ENCODE peak calls at places on chromosomes 5 and 9, in eight cellular contexts. One of them, this sample, is unnamed.

GRCh38 chr5:32390819-32391591 is 53.5 kb downstream of the ZFR start:
- DNase-seq in hepatic stellate cell: peak
- DNase-seq in stimulated activated CD8-positive, alpha-beta memory T cell treated with anti-CD3 and anti-CD28 coated beads, Interleukin-4, amount 100 ng/mL, for 1 hour: no peak
- DNase-seq in GM18507: no peak
- DNase-seq in osteocyte: no peak
- DNase-seq in iPS-NIHi11: no peak
- DNase-seq in testis: no peak
- DNase-seq in activated naive CD4-positive, alpha-beta T cell treated with anti-CD3 and anti-CD28 coated beads, Interleukin-2, amount 50 U/mL, for 72 hours: no peak
- DNase-seq in this sample: no peak

GRCh38 chr5:151020304-151021031 is at the start of gene GPX3:
- DNase-seq in iPS-NIHi11: peak
- DNase-seq in osteocyte: peak
- DNase-seq in testis: peak
- DNase-seq in stimulated activated CD8-positive, alpha-beta memory T cell treated with anti-CD3 and anti-CD28 coated beads, Interleukin-4, amount 100 ng/mL, for 1 hour: no peak
- DNase-seq in hepatic stellate cell: peak
- DNase-seq in activated naive CD4-positive, alpha-beta T cell treated with anti-CD3 and anti-CD28 coated beads, Interleukin-2, amount 50 U/mL, for 72 hours: no peak
- DNase-seq in GM18507: peak
- DNase-seq in this sample: peak

GRCh38 chr9:26159575-26160392 is 481.5 kb upstream of the TUSC1 start:
- DNase-seq in hepatic stellate cell: no peak
- DNase-seq in stimulated activated CD8-positive, alpha-beta memory T cell treated with anti-CD3 and anti-CD28 coated beads, Interleukin-4, amount 100 ng/mL, for 1 hour: no peak
- DNase-seq in activated naive CD4-positive, alpha-beta T cell treated with anti-CD3 and anti-CD28 coated beads, Interleukin-2, amount 50 U/mL, for 72 hours: no peak
- DNase-seq in iPS-NIHi11: no peak
- DNase-seq in GM18507: no peak
- DNase-seq in testis: no peak
- DNase-seq in osteocyte: no peak
- DNase-seq in this sample: no peak

GRCh38 chr5:87022415-87022814 is 245.3 kb upstream of the RASA1 start:
- DNase-seq in hepatic stellate cell: no peak
- DNase-seq in stimulated activated CD8-positive, alpha-beta memory T cell treated with anti-CD3 and anti-CD28 coated beads, Interleukin-4, amount 100 ng/mL, for 1 hour: no peak
- DNase-seq in GM18507: no peak
- DNase-seq in testis: no peak
- DNase-seq in osteocyte: no peak
- DNase-seq in iPS-NIHi11: no peak
- DNase-seq in activated naive CD4-positive, alpha-beta T cell treated with anti-CD3 and anti-CD28 coated beads, Interleukin-2, amount 50 U/mL, for 72 hours: no peak
- DNase-seq in this sample: no peak

GRCh38 chr5:34674226-34674625 is 18.1 kb downstream of the RAI14 start:
- DNase-seq in activated naive CD4-positive, alpha-beta T cell treated with anti-CD3 and anti-CD28 coated beads, Interleukin-2, amount 50 U/mL, for 72 hours: no peak
- DNase-seq in osteocyte: no peak
- DNase-seq in iPS-NIHi11: no peak
- DNase-seq in stimulated activated CD8-positive, alpha-beta memory T cell treated with anti-CD3 and anti-CD28 coated beads, Interleukin-4, amount 100 ng/mL, for 1 hour: no peak
- DNase-seq in GM18507: no peak
- DNase-seq in testis: no peak
- DNase-seq in hepatic stellate cell: peak
- DNase-seq in this sample: no peak

GRCh38 chr5:3181641-3182040 is 414.0 kb upstream of the IRX1 start:
- DNase-seq in osteocyte: no peak
- DNase-seq in activated naive CD4-positive, alpha-beta T cell treated with anti-CD3 and anti-CD28 coated beads, Interleukin-2, amount 50 U/mL, for 72 hours: no peak
- DNase-seq in stimulated activated CD8-positive, alpha-beta memory T cell treated with anti-CD3 and anti-CD28 coated beads, Interleukin-4, amount 100 ng/mL, for 1 hour: no peak
- DNase-seq in GM18507: no peak
- DNase-seq in hepatic stellate cell: no peak
- DNase-seq in iPS-NIHi11: no peak
- DNase-seq in testis: no peak
- DNase-seq in this sample: no peak

GRCh38 chr5:55636711-55637110 is 75.4 kb downstream of the SLC38A9 start:
- DNase-seq in stimulated activated CD8-positive, alpha-beta memory T cell treated with anti-CD3 and anti-CD28 coated beads, Interleukin-4, amount 100 ng/mL, for 1 hour: no peak
- DNase-seq in osteocyte: no peak
- DNase-seq in GM18507: no peak
- DNase-seq in testis: no peak
- DNase-seq in activated naive CD4-positive, alpha-beta T cell treated with anti-CD3 and anti-CD28 coated beads, Interleukin-2, amount 50 U/mL, for 72 hours: no peak
- DNase-seq in iPS-NIHi11: peak
- DNase-seq in hepatic stellate cell: no peak
- DNase-seq in this sample: no peak

GRCh38 chr5:57304931-57305330 is 131.1 kb downstream of the GPBP1 start:
- DNase-seq in testis: no peak
- DNase-seq in activated naive CD4-positive, alpha-beta T cell treated with anti-CD3 and anti-CD28 coated beads, Interleukin-2, amount 50 U/mL, for 72 hours: no peak
- DNase-seq in iPS-NIHi11: no peak
- DNase-seq in GM18507: no peak
- DNase-seq in osteocyte: no peak
- DNase-seq in stimulated activated CD8-positive, alpha-beta memory T cell treated with anti-CD3 and anti-CD28 coated beads, Interleukin-4, amount 100 ng/mL, for 1 hour: no peak
- DNase-seq in hepatic stellate cell: no peak
- DNase-seq in this sample: no peak

GRCh38 chr9:137814436-137814835 is 63.1 kb upstream of the CACNA1B start:
- DNase-seq in osteocyte: no peak
- DNase-seq in iPS-NIHi11: no peak
- DNase-seq in stimulated activated CD8-positive, alpha-beta memory T cell treated with anti-CD3 and anti-CD28 coated beads, Interleukin-4, amount 100 ng/mL, for 1 hour: no peak
- DNase-seq in activated naive CD4-positive, alpha-beta T cell treated with anti-CD3 and anti-CD28 coated beads, Interleukin-2, amount 50 U/mL, for 72 hours: no peak
- DNase-seq in hepatic stellate cell: no peak
- DNase-seq in GM18507: no peak
- DNase-seq in testis: no peak
- DNase-seq in this sample: no peak

GRCh38 chr9:111108946-111109345 is 70.7 kb upstream of the LPAR1 start:
- DNase-seq in stimulated activated CD8-positive, alpha-beta memory T cell treated with anti-CD3 and anti-CD28 coated beads, Interleukin-4, amount 100 ng/mL, for 1 hour: no peak
- DNase-seq in iPS-NIHi11: no peak
- DNase-seq in GM18507: no peak
- DNase-seq in osteocyte: no peak
- DNase-seq in hepatic stellate cell: peak
- DNase-seq in testis: no peak
- DNase-seq in activated naive CD4-positive, alpha-beta T cell treated with anti-CD3 and anti-CD28 coated beads, Interleukin-2, amount 50 U/mL, for 72 hours: no peak
- DNase-seq in this sample: no peak

GRCh38 chr5:180704362-180704761 is 35.5 kb downstream of the OR2Y1 start:
- DNase-seq in hepatic stellate cell: no peak
- DNase-seq in testis: no peak
- DNase-seq in activated naive CD4-positive, alpha-beta T cell treated with anti-CD3 and anti-CD28 coated beads, Interleukin-2, amount 50 U/mL, for 72 hours: no peak
- DNase-seq in GM18507: no peak
- DNase-seq in stimulated activated CD8-positive, alpha-beta memory T cell treated with anti-CD3 and anti-CD28 coated beads, Interleukin-4, amount 100 ng/mL, for 1 hour: no peak
- DNase-seq in osteocyte: no peak
- DNase-seq in iPS-NIHi11: no peak
- DNase-seq in this sample: no peak

GRCh38 chr5:123344819-123345426 is 78.3 kb downstream of the CEP120 start:
- DNase-seq in activated naive CD4-positive, alpha-beta T cell treated with anti-CD3 and anti-CD28 coated beads, Interleukin-2, amount 50 U/mL, for 72 hours: no peak
- DNase-seq in hepatic stellate cell: peak
- DNase-seq in testis: peak
- DNase-seq in GM18507: no peak
- DNase-seq in osteocyte: no peak
- DNase-seq in iPS-NIHi11: peak
- DNase-seq in stimulated activated CD8-positive, alpha-beta memory T cell treated with anti-CD3 and anti-CD28 coated beads, Interleukin-4, amount 100 ng/mL, for 1 hour: no peak
- DNase-seq in this sample: peak

GRCh38 chr5:62283856-62284255 is 22.1 kb upstream of the KIF2A start:
- DNase-seq in hepatic stellate cell: no peak
- DNase-seq in iPS-NIHi11: no peak
- DNase-seq in testis: no peak
- DNase-seq in stimulated activated CD8-positive, alpha-beta memory T cell treated with anti-CD3 and anti-CD28 coated beads, Interleukin-4, amount 100 ng/mL, for 1 hour: no peak
- DNase-seq in GM18507: no peak
- DNase-seq in activated naive CD4-positive, alpha-beta T cell treated with anti-CD3 and anti-CD28 coated beads, Interleukin-2, amount 50 U/mL, for 72 hours: no peak
- DNase-seq in osteocyte: no peak
- DNase-seq in this sample: no peak

GRCh38 chr5:17374157-17374556 is 123.9 kb upstream of the TAF11L2 start:
- DNase-seq in GM18507: no peak
- DNase-seq in osteocyte: no peak
- DNase-seq in testis: no peak
- DNase-seq in activated naive CD4-positive, alpha-beta T cell treated with anti-CD3 and anti-CD28 coated beads, Interleukin-2, amount 50 U/mL, for 72 hours: no peak
- DNase-seq in hepatic stellate cell: no peak
- DNase-seq in stimulated activated CD8-positive, alpha-beta memory T cell treated with anti-CD3 and anti-CD28 coated beads, Interleukin-4, amount 100 ng/mL, for 1 hour: no peak
- DNase-seq in iPS-NIHi11: no peak
- DNase-seq in this sample: no peak

GRCh38 chr5:953535-954449 is 54.8 kb upstream of the NKD2 start:
- DNase-seq in osteocyte: peak
- DNase-seq in GM18507: no peak
- DNase-seq in activated naive CD4-positive, alpha-beta T cell treated with anti-CD3 and anti-CD28 coated beads, Interleukin-2, amount 50 U/mL, for 72 hours: no peak
- DNase-seq in hepatic stellate cell: no peak
- DNase-seq in testis: no peak
- DNase-seq in iPS-NIHi11: peak
- DNase-seq in stimulated activated CD8-positive, alpha-beta memory T cell treated with anti-CD3 and anti-CD28 coated beads, Interleukin-4, amount 100 ng/mL, for 1 hour: no peak
- DNase-seq in this sample: no peak

GRCh38 chr9:135463140-135463539 is 16.4 kb upstream of the PPP1R26 start:
- DNase-seq in osteocyte: no peak
- DNase-seq in iPS-NIHi11: no peak
- DNase-seq in activated naive CD4-positive, alpha-beta T cell treated with anti-CD3 and anti-CD28 coated beads, Interleukin-2, amount 50 U/mL, for 72 hours: no peak
- DNase-seq in hepatic stellate cell: peak
- DNase-seq in GM18507: no peak
- DNase-seq in stimulated activated CD8-positive, alpha-beta memory T cell treated with anti-CD3 and anti-CD28 coated beads, Interleukin-4, amount 100 ng/mL, for 1 hour: no peak
- DNase-seq in testis: no peak
- DNase-seq in this sample: no peak

GRCh38 chr5:139982157-139982974 is 60.7 kb downstream of the NRG2 start:
- DNase-seq in testis: peak
- DNase-seq in osteocyte: peak
- DNase-seq in activated naive CD4-positive, alpha-beta T cell treated with anti-CD3 and anti-CD28 coated beads, Interleukin-2, amount 50 U/mL, for 72 hours: no peak
- DNase-seq in iPS-NIHi11: no peak
- DNase-seq in GM18507: no peak
- DNase-seq in stimulated activated CD8-positive, alpha-beta memory T cell treated with anti-CD3 and anti-CD28 coated beads, Interleukin-4, amount 100 ng/mL, for 1 hour: no peak
- DNase-seq in hepatic stellate cell: no peak
- DNase-seq in this sample: no peak

GRCh38 chr9:32486839-32487562 is 39.0 kb downstream of the RIGI start:
- DNase-seq in stimulated activated CD8-positive, alpha-beta memory T cell treated with anti-CD3 and anti-CD28 coated beads, Interleukin-4, amount 100 ng/mL, for 1 hour: no peak
- DNase-seq in hepatic stellate cell: peak
- DNase-seq in testis: no peak
- DNase-seq in osteocyte: no peak
- DNase-seq in iPS-NIHi11: no peak
- DNase-seq in GM18507: no peak
- DNase-seq in activated naive CD4-positive, alpha-beta T cell treated with anti-CD3 and anti-CD28 coated beads, Interleukin-2, amount 50 U/mL, for 72 hours: no peak
- DNase-seq in this sample: no peak

GRCh38 chr9:14198544-14199510 is 115.1 kb downstream of the NFIB start:
- DNase-seq in GM18507: no peak
- DNase-seq in testis: peak
- DNase-seq in activated naive CD4-positive, alpha-beta T cell treated with anti-CD3 and anti-CD28 coated beads, Interleukin-2, amount 50 U/mL, for 72 hours: no peak
- DNase-seq in stimulated activated CD8-positive, alpha-beta memory T cell treated with anti-CD3 and anti-CD28 coated beads, Interleukin-4, amount 100 ng/mL, for 1 hour: no peak
- DNase-seq in hepatic stellate cell: no peak
- DNase-seq in osteocyte: no peak
- DNase-seq in iPS-NIHi11: peak
- DNase-seq in this sample: no peak

GRCh38 chr9:90810686-90811085 is 9.1 kb downstream of the SYK start:
- DNase-seq in stimulated activated CD8-positive, alpha-beta memory T cell treated with anti-CD3 and anti-CD28 coated beads, Interleukin-4, amount 100 ng/mL, for 1 hour: no peak
- DNase-seq in testis: peak
- DNase-seq in GM18507: no peak
- DNase-seq in osteocyte: no peak
- DNase-seq in activated naive CD4-positive, alpha-beta T cell treated with anti-CD3 and anti-CD28 coated beads, Interleukin-2, amount 50 U/mL, for 72 hours: no peak
- DNase-seq in hepatic stellate cell: no peak
- DNase-seq in iPS-NIHi11: no peak
- DNase-seq in this sample: no peak

GRCh38 chr5:1783214-1783551 is 16.5 kb downstream of the MRPL36 start:
- DNase-seq in stimulated activated CD8-positive, alpha-beta memory T cell treated with anti-CD3 and anti-CD28 coated beads, Interleukin-4, amount 100 ng/mL, for 1 hour: no peak
- DNase-seq in hepatic stellate cell: no peak
- DNase-seq in GM18507: peak
- DNase-seq in iPS-NIHi11: no peak
- DNase-seq in osteocyte: no peak
- DNase-seq in testis: no peak
- DNase-seq in activated naive CD4-positive, alpha-beta T cell treated with anti-CD3 and anti-CD28 coated beads, Interleukin-2, amount 50 U/mL, for 72 hours: no peak
- DNase-seq in this sample: no peak

GRCh38 chr5:157365732-157366131 is 94.3 kb upstream of the NIPAL4 start:
- DNase-seq in osteocyte: no peak
- DNase-seq in iPS-NIHi11: no peak
- DNase-seq in hepatic stellate cell: no peak
- DNase-seq in GM18507: no peak
- DNase-seq in stimulated activated CD8-positive, alpha-beta memory T cell treated with anti-CD3 and anti-CD28 coated beads, Interleukin-4, amount 100 ng/mL, for 1 hour: no peak
- DNase-seq in activated naive CD4-positive, alpha-beta T cell treated with anti-CD3 and anti-CD28 coated beads, Interleukin-2, amount 50 U/mL, for 72 hours: no peak
- DNase-seq in testis: no peak
- DNase-seq in this sample: no peak

GRCh38 chr9:120348951-120349429 is 231.0 kb downstream of the CDK5RAP2 start:
- DNase-seq in osteocyte: no peak
- DNase-seq in GM18507: peak
- DNase-seq in testis: peak
- DNase-seq in activated naive CD4-positive, alpha-beta T cell treated with anti-CD3 and anti-CD28 coated beads, Interleukin-2, amount 50 U/mL, for 72 hours: no peak
- DNase-seq in hepatic stellate cell: peak
- DNase-seq in stimulated activated CD8-positive, alpha-beta memory T cell treated with anti-CD3 and anti-CD28 coated beads, Interleukin-4, amount 100 ng/mL, for 1 hour: no peak
- DNase-seq in iPS-NIHi11: peak
- DNase-seq in this sample: peak

GRCh38 chr9:16275795-16276624 is 594.5 kb downstream of the BNC2 start:
- DNase-seq in GM18507: no peak
- DNase-seq in testis: no peak
- DNase-seq in iPS-NIHi11: peak
- DNase-seq in stimulated activated CD8-positive, alpha-beta memory T cell treated with anti-CD3 and anti-CD28 coated beads, Interleukin-4, amount 100 ng/mL, for 1 hour: no peak
- DNase-seq in osteocyte: no peak
- DNase-seq in activated naive CD4-positive, alpha-beta T cell treated with anti-CD3 and anti-CD28 coated beads, Interleukin-2, amount 50 U/mL, for 72 hours: no peak
- DNase-seq in hepatic stellate cell: no peak
- DNase-seq in this sample: no peak

GRCh38 chr5:76527685-76528161 is 95.5 kb downstream of the F2RL2 start:
- DNase-seq in stimulated activated CD8-positive, alpha-beta memory T cell treated with anti-CD3 and anti-CD28 coated beads, Interleukin-4, amount 100 ng/mL, for 1 hour: no peak
- DNase-seq in GM18507: no peak
- DNase-seq in osteocyte: no peak
- DNase-seq in activated naive CD4-positive, alpha-beta T cell treated with anti-CD3 and anti-CD28 coated beads, Interleukin-2, amount 50 U/mL, for 72 hours: no peak
- DNase-seq in hepatic stellate cell: no peak
- DNase-seq in iPS-NIHi11: no peak
- DNase-seq in testis: no peak
- DNase-seq in this sample: no peak

GRCh38 chr5:135243194-135244191 is 155.5 kb downstream of the MACROH2A1 start:
- DNase-seq in testis: peak
- DNase-seq in iPS-NIHi11: no peak
- DNase-seq in activated naive CD4-positive, alpha-beta T cell treated with anti-CD3 and anti-CD28 coated beads, Interleukin-2, amount 50 U/mL, for 72 hours: peak
- DNase-seq in GM18507: no peak
- DNase-seq in hepatic stellate cell: no peak
- DNase-seq in osteocyte: peak
- DNase-seq in stimulated activated CD8-positive, alpha-beta memory T cell treated with anti-CD3 and anti-CD28 coated beads, Interleukin-4, amount 100 ng/mL, for 1 hour: no peak
- DNase-seq in this sample: no peak

GRCh38 chr5:141969783-141970741 is 1.2 kb downstream of the RNF14 start:
- DNase-seq in osteocyte: no peak
- DNase-seq in hepatic stellate cell: peak
- DNase-seq in GM18507: peak
- DNase-seq in testis: peak
- DNase-seq in stimulated activated CD8-positive, alpha-beta memory T cell treated with anti-CD3 and anti-CD28 coated beads, Interleukin-4, amount 100 ng/mL, for 1 hour: no peak
- DNase-seq in activated naive CD4-positive, alpha-beta T cell treated with anti-CD3 and anti-CD28 coated beads, Interleukin-2, amount 50 U/mL, for 72 hours: no peak
- DNase-seq in iPS-NIHi11: no peak
- DNase-seq in this sample: no peak

GRCh38 chr9:35490155-35490909 is 421 bp downstream of the RUSC2 start:
- DNase-seq in GM18507: no peak
- DNase-seq in testis: peak
- DNase-seq in activated naive CD4-positive, alpha-beta T cell treated with anti-CD3 and anti-CD28 coated beads, Interleukin-2, amount 50 U/mL, for 72 hours: no peak
- DNase-seq in hepatic stellate cell: no peak
- DNase-seq in stimulated activated CD8-positive, alpha-beta memory T cell treated with anti-CD3 and anti-CD28 coated beads, Interleukin-4, amount 100 ng/mL, for 1 hour: no peak
- DNase-seq in osteocyte: no peak
- DNase-seq in iPS-NIHi11: peak
- DNase-seq in this sample: peak

GRCh38 chr5:120655828-120656435 is 191.8 kb downstream of the PRR16 start:
- DNase-seq in osteocyte: no peak
- DNase-seq in activated naive CD4-positive, alpha-beta T cell treated with anti-CD3 and anti-CD28 coated beads, Interleukin-2, amount 50 U/mL, for 72 hours: no peak
- DNase-seq in testis: peak
- DNase-seq in GM18507: no peak
- DNase-seq in stimulated activated CD8-positive, alpha-beta memory T cell treated with anti-CD3 and anti-CD28 coated beads, Interleukin-4, amount 100 ng/mL, for 1 hour: no peak
- DNase-seq in iPS-NIHi11: peak
- DNase-seq in hepatic stellate cell: no peak
- DNase-seq in this sample: peak

GRCh38 chr5:157308826-157309465 is 43.0 kb downstream of the CYFIP2 start:
- DNase-seq in activated naive CD4-positive, alpha-beta T cell treated with anti-CD3 and anti-CD28 coated beads, Interleukin-2, amount 50 U/mL, for 72 hours: no peak
- DNase-seq in iPS-NIHi11: no peak
- DNase-seq in stimulated activated CD8-positive, alpha-beta memory T cell treated with anti-CD3 and anti-CD28 coated beads, Interleukin-4, amount 100 ng/mL, for 1 hour: no peak
- DNase-seq in testis: no peak
- DNase-seq in osteocyte: no peak
- DNase-seq in GM18507: no peak
- DNase-seq in hepatic stellate cell: peak
- DNase-seq in this sample: no peak

GRCh38 chr9:3277200-3277599 is 248.6 kb downstream of the RFX3 start:
- DNase-seq in testis: no peak
- DNase-seq in hepatic stellate cell: no peak
- DNase-seq in activated naive CD4-positive, alpha-beta T cell treated with anti-CD3 and anti-CD28 coated beads, Interleukin-2, amount 50 U/mL, for 72 hours: no peak
- DNase-seq in GM18507: no peak
- DNase-seq in osteocyte: no peak
- DNase-seq in iPS-NIHi11: no peak
- DNase-seq in stimulated activated CD8-positive, alpha-beta memory T cell treated with anti-CD3 and anti-CD28 coated beads, Interleukin-4, amount 100 ng/mL, for 1 hour: no peak
- DNase-seq in this sample: no peak

GRCh38 chr9:98472216-98472615 is 216.8 kb upstream of the TBC1D2 start:
- DNase-seq in osteocyte: no peak
- DNase-seq in hepatic stellate cell: no peak
- DNase-seq in activated naive CD4-positive, alpha-beta T cell treated with anti-CD3 and anti-CD28 coated beads, Interleukin-2, amount 50 U/mL, for 72 hours: no peak
- DNase-seq in iPS-NIHi11: no peak
- DNase-seq in stimulated activated CD8-positive, alpha-beta memory T cell treated with anti-CD3 and anti-CD28 coated beads, Interleukin-4, amount 100 ng/mL, for 1 hour: no peak
- DNase-seq in GM18507: no peak
- DNase-seq in testis: no peak
- DNase-seq in this sample: no peak

GRCh38 chr9:13411827-13412226 is 132.3 kb upstream of the MPDZ start:
- DNase-seq in stimulated activated CD8-positive, alpha-beta memory T cell treated with anti-CD3 and anti-CD28 coated beads, Interleukin-4, amount 100 ng/mL, for 1 hour: no peak
- DNase-seq in hepatic stellate cell: no peak
- DNase-seq in osteocyte: no peak
- DNase-seq in activated naive CD4-positive, alpha-beta T cell treated with anti-CD3 and anti-CD28 coated beads, Interleukin-2, amount 50 U/mL, for 72 hours: no peak
- DNase-seq in testis: peak
- DNase-seq in iPS-NIHi11: no peak
- DNase-seq in GM18507: no peak
- DNase-seq in this sample: no peak

GRCh38 chr5:148937239-148937638 is 110.8 kb downstream of the ADRB2 start:
- DNase-seq in osteocyte: no peak
- DNase-seq in hepatic stellate cell: no peak
- DNase-seq in GM18507: no peak
- DNase-seq in iPS-NIHi11: no peak
- DNase-seq in activated naive CD4-positive, alpha-beta T cell treated with anti-CD3 and anti-CD28 coated beads, Interleukin-2, amount 50 U/mL, for 72 hours: no peak
- DNase-seq in testis: no peak
- DNase-seq in stimulated activated CD8-positive, alpha-beta memory T cell treated with anti-CD3 and anti-CD28 coated beads, Interleukin-4, amount 100 ng/mL, for 1 hour: no peak
- DNase-seq in this sample: no peak

This sample was measured in WTC11.